ENCODE peak calls at places on chromosomes 13 and 19, in nine cellular contexts. U, P, Y, N, Z, A, R, C and M are unnamed samples.

GRCh38 chr19:15517778-15518177 is 9.5 kb downstream of the CYP4F22 start:
- DNase-seq in U (no peak), P (no peak), Y (no peak), N (no peak), Z (no peak), A (no peak), R (no peak), C (no peak), M (no peak)

GRCh38 chr13:22137361-22138050 is 466.6 kb downstream of the FGF9 start:
- DNase-seq in U (no peak), P (no peak), Y (no peak), N (no peak), Z (no peak), A (no peak), R (no peak), C (no peak), M (no peak)

GRCh38 chr19:23909222-23909621 is 5.5 kb upstream of the ZNF726 start:
- DNase-seq in U (no peak), P (no peak), Y (no peak), N (no peak), Z (no peak), A (no peak), R (no peak), C (no peak), M (no peak)

GRCh38 chr19:18282021-18282787 is 782 bp upstream of the JUND start:
- DNase-seq in U (no peak), P (no peak), Y (no peak), N (peak), Z (peak), A (no peak), R (no peak), C (no peak), M (peak)

GRCh38 chr19:28242317-28242927 is 970.5 kb downstream of the UQCRFS1 start:
- DNase-seq in U (peak), P (peak), Y (no peak), N (no peak), Z (peak), A (no peak), R (peak), C (no peak), M (peak)

GRCh38 chr13:97125051-97125809 is 96.9 kb upstream of the MBNL2 start:
- DNase-seq in U (peak), P (peak), Y (peak), N (no peak), Z (peak), A (no peak), R (no peak), C (peak), M (peak)

GRCh38 chr13:50676602-50677001 is 166.9 kb downstream of the DLEU7 start:
- DNase-seq in U (no peak), P (no peak), Y (no peak), N (no peak), Z (peak), A (no peak), R (no peak), C (no peak), M (no peak)

GRCh38 chr13:106156468-106156867 is 379.0 kb downstream of the EFNB2 start:
- DNase-seq in U (no peak), P (no peak), Y (no peak), N (no peak), Z (peak), A (no peak), R (no peak), C (peak), M (no peak)

GRCh38 chr19:30745476-30745985 is 373.3 kb downstream of the ZNF536 start:
- DNase-seq in U (no peak), P (no peak), Y (no peak), N (no peak), Z (no peak), A (no peak), R (no peak), C (no peak), M (no peak)

GRCh38 chr19:21101511-21102242 is 19.7 kb downstream of the ZNF714 start:
- DNase-seq in U (no peak), P (no peak), Y (no peak), N (no peak), Z (no peak), A (no peak), R (no peak), C (no peak), M (no peak)

GRCh38 chr13:106151056-106151699 is 384.3 kb downstream of the EFNB2 start:
- DNase-seq in U (no peak), P (no peak), Y (no peak), N (no peak), Z (peak), A (no peak), R (peak), C (peak), M (peak)